ENCODE peak calls at places on chromosomes 16 and 17, in seven cellular contexts. One of them, this sample, is unnamed.

GRCh38 chr17:83032781-83033180 is 46.6 kb upstream of the METRNL start:
- DNase-seq in HCT116: no peak
- DNase-seq in H1: no peak
- DNase-seq in HepG2: no peak
- DNase-seq in GM12878: no peak
- DNase-seq in K562: no peak
- DNase-seq in SK-N-SH: peak
- DNase-seq in this sample: no peak

GRCh38 chr17:7403043-7403901 is 625 bp downstream of the TMEM256 start:
- DNase-seq in HepG2: peak
- DNase-seq in HCT116: peak
- DNase-seq in GM12878: no peak
- DNase-seq in K562: peak
- DNase-seq in SK-N-SH: peak
- DNase-seq in H1: no peak
- DNase-seq in this sample: peak

GRCh38 chr17:73613947-73614655 is 30.1 kb downstream of the SDK2 start:
- DNase-seq in K562: no peak
- DNase-seq in HepG2: no peak
- DNase-seq in HCT116: no peak
- DNase-seq in SK-N-SH: peak
- DNase-seq in H1: no peak
- DNase-seq in GM12878: no peak
- DNase-seq in this sample: no peak

GRCh38 chr16:76222853-76223252 is 54.3 kb upstream of the CNTNAP4 start:
- DNase-seq in SK-N-SH: no peak
- DNase-seq in H1: no peak
- DNase-seq in HepG2: no peak
- DNase-seq in GM12878: no peak
- DNase-seq in HCT116: no peak
- DNase-seq in K562: no peak
- DNase-seq in this sample: no peak

GRCh38 chr17:10754109-10754508 is 24.3 kb upstream of the TMEM220 start:
- DNase-seq in H1: no peak
- DNase-seq in SK-N-SH: peak
- DNase-seq in GM12878: no peak
- DNase-seq in K562: peak
- DNase-seq in HCT116: peak
- DNase-seq in HepG2: peak
- DNase-seq in this sample: peak

GRCh38 chr16:84555418-84556196 is 51.1 kb upstream of the MEAK7 start:
- DNase-seq in SK-N-SH: no peak
- DNase-seq in K562: no peak
- DNase-seq in HepG2: no peak
- DNase-seq in HCT116: no peak
- DNase-seq in H1: no peak
- DNase-seq in GM12878: no peak
- DNase-seq in this sample: peak

GRCh38 chr17:78817123-78817522 is 23.5 kb downstream of the USP36 start:
- DNase-seq in SK-N-SH: no peak
- DNase-seq in GM12878: no peak
- DNase-seq in HepG2: no peak
- DNase-seq in HCT116: no peak
- DNase-seq in K562: no peak
- DNase-seq in H1: no peak
- DNase-seq in this sample: no peak

GRCh38 chr17:54172654-54173316 is 350.1 kb downstream of the KIF2B start:
- DNase-seq in HepG2: peak
- DNase-seq in K562: no peak
- DNase-seq in HCT116: no peak
- DNase-seq in H1: peak
- DNase-seq in SK-N-SH: no peak
- DNase-seq in GM12878: no peak
- DNase-seq in this sample: peak

GRCh38 chr16:70576431-70577255 is 53.0 kb downstream of the SF3B3 start:
- DNase-seq in HCT116: no peak
- DNase-seq in HepG2: peak
- DNase-seq in GM12878: peak
- DNase-seq in H1: no peak
- DNase-seq in SK-N-SH: no peak
- DNase-seq in K562: no peak
- DNase-seq in this sample: no peak

GRCh38 chr16:72854537-72854936 is 193.4 kb downstream of the ZFHX3 start:
- DNase-seq in H1: no peak
- DNase-seq in GM12878: no peak
- DNase-seq in HepG2: no peak
- DNase-seq in SK-N-SH: no peak
- DNase-seq in K562: no peak
- DNase-seq in HCT116: no peak
- DNase-seq in this sample: no peak

GRCh38 chr17:67260051-67260987 is 15.3 kb upstream of the HELZ start:
- DNase-seq in K562: no peak
- DNase-seq in HCT116: no peak
- DNase-seq in HepG2: peak
- DNase-seq in SK-N-SH: no peak
- DNase-seq in GM12878: no peak
- DNase-seq in H1: no peak
- DNase-seq in this sample: no peak

GRCh38 chr16:57284206-57284951 is at the start of gene PLLP:
- DNase-seq in HCT116: no peak
- DNase-seq in SK-N-SH: peak
- DNase-seq in GM12878: no peak
- DNase-seq in H1: no peak
- DNase-seq in K562: peak
- DNase-seq in HepG2: no peak
- DNase-seq in this sample: peak

GRCh38 chr16:11328172-11329079 is 16.8 kb upstream of the RMI2 start:
- DNase-seq in GM12878: peak
- DNase-seq in SK-N-SH: no peak
- DNase-seq in HCT116: peak
- DNase-seq in K562: no peak
- DNase-seq in H1: peak
- DNase-seq in HepG2: no peak
- DNase-seq in this sample: peak

GRCh38 chr17:78780852-78781338 is 1.2 kb downstream of the CYTH1 start:
- DNase-seq in GM12878: no peak
- DNase-seq in H1: no peak
- DNase-seq in SK-N-SH: no peak
- DNase-seq in HCT116: no peak
- DNase-seq in K562: no peak
- DNase-seq in HepG2: no peak
- DNase-seq in this sample: no peak

GRCh38 chr17:13346996-13347762 is 254.6 kb downstream of the HS3ST3A1 start:
- DNase-seq in GM12878: no peak
- DNase-seq in HCT116: peak
- DNase-seq in SK-N-SH: no peak
- DNase-seq in K562: no peak
- DNase-seq in H1: no peak
- DNase-seq in HepG2: peak
- DNase-seq in this sample: no peak

GRCh38 chr17:29941334-29941733 is at the start of gene EFCAB5:
- DNase-seq in SK-N-SH: no peak
- DNase-seq in K562: no peak
- DNase-seq in GM12878: no peak
- DNase-seq in H1: no peak
- DNase-seq in HepG2: no peak
- DNase-seq in HCT116: no peak
- DNase-seq in this sample: no peak

GRCh38 chr17:19238167-19238505 is 970 bp downstream of the EPN2 start:
- DNase-seq in K562: no peak
- DNase-seq in H1: no peak
- DNase-seq in HCT116: no peak
- DNase-seq in GM12878: no peak
- DNase-seq in SK-N-SH: peak
- DNase-seq in HepG2: no peak
- DNase-seq in this sample: peak

GRCh38 chr17:43822566-43823190 is 10.3 kb downstream of the MPP3 start:
- DNase-seq in H1: no peak
- DNase-seq in HCT116: no peak
- DNase-seq in K562: no peak
- DNase-seq in SK-N-SH: peak
- DNase-seq in HepG2: no peak
- DNase-seq in GM12878: no peak
- DNase-seq in this sample: no peak

GRCh38 chr17:1787301-1787902 is 25.5 kb downstream of the SERPINF1 start:
- DNase-seq in H1: no peak
- DNase-seq in HCT116: peak
- DNase-seq in HepG2: peak
- DNase-seq in SK-N-SH: peak
- DNase-seq in K562: no peak
- DNase-seq in GM12878: no peak
- DNase-seq in this sample: no peak

GRCh38 chr17:65346166-65346565 is 209.0 kb downstream of the RGS9 start:
- DNase-seq in SK-N-SH: no peak
- DNase-seq in K562: no peak
- DNase-seq in HCT116: no peak
- DNase-seq in HepG2: no peak
- DNase-seq in H1: no peak
- DNase-seq in GM12878: no peak
- DNase-seq in this sample: no peak
- TF ChIP-seq JUND in SK-N-SH: no peak
- TF ChIP-seq JUND in K562: no peak
- TF ChIP-seq JUND in HCT116: no peak
- TF ChIP-seq JUND in HepG2: no peak
- TF ChIP-seq JUND in H1: no peak
- TF ChIP-seq JUND in GM12878: no peak
- TF ChIP-seq JUND in this sample: no peak

DNA sequence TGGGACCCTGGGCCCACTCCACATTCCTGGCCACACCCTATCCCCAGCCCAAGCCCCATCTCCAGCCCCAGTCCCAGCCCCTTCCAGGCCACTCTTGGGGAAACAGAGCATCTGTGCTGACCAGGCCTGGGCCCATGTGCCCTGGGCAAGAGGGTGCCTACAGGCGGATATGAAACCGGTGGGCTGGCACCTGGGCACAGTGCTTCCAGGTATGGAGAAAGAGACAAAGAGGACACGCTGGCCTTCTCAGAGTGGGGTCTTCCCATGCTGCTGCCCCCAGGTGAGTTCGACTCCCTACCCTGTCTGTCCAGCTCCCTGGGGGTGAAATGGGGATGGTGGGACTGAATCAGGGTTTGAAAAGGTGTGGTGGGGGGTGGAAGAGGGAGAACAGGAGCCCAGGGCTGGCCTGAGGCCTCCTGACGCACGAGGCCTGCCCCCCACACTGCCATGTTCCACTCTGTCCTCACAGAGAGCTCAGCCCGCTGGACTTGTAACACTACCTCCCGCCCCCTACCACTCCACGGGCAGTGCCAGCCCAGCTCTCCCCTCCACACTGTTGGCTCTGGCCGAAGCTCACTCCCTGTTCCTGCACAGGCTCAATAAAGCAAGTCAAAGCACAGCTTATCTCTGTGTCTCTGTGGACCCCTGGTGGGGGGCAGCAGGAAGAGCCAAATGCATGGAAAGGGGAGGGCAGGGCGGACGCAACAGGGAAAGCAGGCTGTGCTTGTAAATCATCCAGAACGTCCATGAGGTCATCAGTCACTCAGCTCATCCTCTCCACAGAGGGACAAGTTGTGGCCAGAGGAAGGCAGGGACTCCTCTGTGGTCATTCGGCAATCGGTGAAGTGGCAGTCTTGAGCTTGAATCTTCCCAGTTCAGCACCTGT is 71.1 kb upstream of the TMEM97 start:
- DNase-seq in HCT116: no peak
- DNase-seq in SK-N-SH: peak
- DNase-seq in GM12878: no peak
- DNase-seq in H1: peak
- DNase-seq in HepG2: no peak
- DNase-seq in K562: no peak
- DNase-seq in this sample: no peak
- TF ChIP-seq JUND in HCT116: no peak
- TF ChIP-seq JUND in SK-N-SH: no peak
- TF ChIP-seq JUND in GM12878: no peak
- TF ChIP-seq JUND in H1: no peak
- TF ChIP-seq JUND in HepG2: no peak
- TF ChIP-seq JUND in K562: peak
- TF ChIP-seq JUND in this sample: no peak

GRCh38 chr17:41692722-41693521 is 4.2 kb downstream of the EIF1 start:
- DNase-seq in H1: no peak
- DNase-seq in K562: no peak
- DNase-seq in HCT116: no peak
- DNase-seq in HepG2: no peak
- DNase-seq in SK-N-SH: no peak
- DNase-seq in GM12878: no peak
- DNase-seq in this sample: peak
- TF ChIP-seq JUND in H1: no peak
- TF ChIP-seq JUND in K562: no peak
- TF ChIP-seq JUND in HCT116: no peak
- TF ChIP-seq JUND in HepG2: no peak
- TF ChIP-seq JUND in SK-N-SH: peak
- TF ChIP-seq JUND in GM12878: no peak
- TF ChIP-seq JUND in this sample: no peak

GRCh38 chr16:82379601-82380000 is 209.6 kb upstream of the MPHOSPH6 start:
- DNase-seq in HepG2: no peak
- DNase-seq in HCT116: no peak
- DNase-seq in SK-N-SH: peak
- DNase-seq in H1: no peak
- DNase-seq in K562: no peak
- DNase-seq in GM12878: no peak
- DNase-seq in this sample: no peak
- TF ChIP-seq JUND in HepG2: no peak
- TF ChIP-seq JUND in HCT116: no peak
- TF ChIP-seq JUND in SK-N-SH: no peak
- TF ChIP-seq JUND in H1: no peak
- TF ChIP-seq JUND in K562: no peak
- TF ChIP-seq JUND in GM12878: no peak
- TF ChIP-seq JUND in this sample: no peak